ENCODE peak calls at places on chromosomes 2 and 18, in four cellular contexts. X, V, A and R are unnamed samples.
A peak's percentile ranks its signal among the peaks of the same experiment; 100 is the strongest.

GRCh38 chr2:226678422-226678821 is 121.2 kb downstream of the IRS1 start:
- DNase-seq in X (no peak), V (no peak), A (no peak), R (no peak)

GRCh38 chr2:149463328-149464002 is 124.1 kb downstream of the MMADHC start:
- DNase-seq in X (no peak), V (no peak), A (no peak), R (peak; percentile 15)

GRCh38 chr2:149062531-149062930 is 24.0 kb downstream of the LYPD6B start:
- DNase-seq in X (no peak), V (no peak), A (no peak), R (no peak)

GRCh38 chr2:138321458-138321857 is 180.1 kb upstream of the SPOPL start:
- DNase-seq in X (no peak), V (no peak), A (no peak), R (no peak)

GRCh38 chr2:71605173-71605641 is 151.8 kb downstream of the DYSF start:
- DNase-seq in X (no peak), V (no peak), A (no peak), R (no peak)

GRCh38 chr2:165725421-165725820 is 68.6 kb downstream of the GALNT3 start:
- DNase-seq in X (no peak), V (no peak), A (no peak), R (no peak)

GRCh38 chr18:57051586-57052044 is 95.3 kb upstream of the BOD1L2 start:
- DNase-seq in X (no peak), V (no peak), A (no peak), R (peak; percentile 47)

GRCh38 chr2:197934262-197934925 is 130.0 kb downstream of the PLCL1 start:
- DNase-seq in X (no peak), V (no peak), A (no peak), R (no peak)

GRCh38 chr2:147851244-147851930 is 6.6 kb downstream of the ACVR2A start:
- DNase-seq in X (no peak), V (no peak), A (no peak), R (no peak)

GRCh38 chr2:74735544-74735943 is 81.5 kb downstream of the SEMA4F start:
- DNase-seq in X (peak; percentile 43), V (no peak), A (no peak), R (no peak)
- H3K4me3 ChIP-seq in X (no peak overlapping the region), V (no peak overlapping the region), A (no peak overlapping the region), R (no peak overlapping the region)

DNA sequence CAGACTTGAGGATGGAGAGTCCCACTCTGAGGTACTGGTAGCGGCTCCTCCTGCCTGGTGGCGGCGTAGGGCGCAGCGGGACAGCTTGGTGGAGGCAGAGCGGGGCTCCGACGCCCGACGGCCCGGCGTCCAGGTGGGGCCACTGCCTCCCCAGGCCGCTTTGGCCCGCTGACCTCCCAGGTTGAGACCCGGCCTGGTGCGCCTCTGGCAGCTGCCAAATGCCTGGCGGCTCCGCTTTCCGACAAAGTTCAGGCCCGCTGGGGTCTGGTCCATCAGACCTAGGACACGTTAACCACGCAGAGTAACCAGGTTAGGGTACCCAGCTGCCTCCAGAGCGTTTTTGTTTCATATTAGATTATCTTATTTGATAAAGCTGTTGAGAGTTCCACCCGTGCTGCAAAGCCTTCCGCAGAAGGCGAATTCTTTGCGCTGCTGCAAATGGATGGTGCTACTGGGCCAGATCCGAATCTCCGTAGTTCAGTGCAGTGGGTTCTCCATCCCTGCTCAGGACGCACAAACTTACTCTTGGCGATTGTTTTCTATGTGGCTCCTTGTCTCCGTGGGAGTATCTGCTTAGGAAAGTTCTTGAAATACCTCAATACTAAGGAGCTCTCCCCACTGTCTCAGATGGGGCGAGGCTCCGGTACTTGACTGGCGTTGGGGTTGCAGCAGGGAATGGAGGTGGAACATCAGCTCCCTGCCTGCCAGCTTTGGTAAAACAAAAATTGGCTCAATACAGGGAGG is 405.9 kb downstream of the XIRP2 start:
- DNase-seq in X (peak; percentile 73), V (no peak), A (no peak), R (peak; percentile 4)
- TF ChIP-seq CTCF in X (peak; percentile 22), V (no peak), A (no peak), R (no peak)

GRCh38 chr18:50274941-50275340 is 6.4 kb downstream of the MBD1 start:
- DNase-seq in X (no peak), V (no peak), A (no peak), R (no peak)

GRCh38 chr18:50272593-50272992 is 6.3 kb upstream of the CFAP53 start:
- DNase-seq in X (no peak), V (no peak), A (no peak), R (no peak)

GRCh38 chr18:50275503-50276036 is 5.8 kb downstream of the MBD1 start:
- DNase-seq in X (no peak), V (no peak), A (no peak), R (no peak)

GRCh38 chr18:50273203-50274043 is 7.1 kb upstream of the CFAP53 start:
- DNase-seq in X (no peak), V (no peak), A (no peak), R (no peak)

DNA sequence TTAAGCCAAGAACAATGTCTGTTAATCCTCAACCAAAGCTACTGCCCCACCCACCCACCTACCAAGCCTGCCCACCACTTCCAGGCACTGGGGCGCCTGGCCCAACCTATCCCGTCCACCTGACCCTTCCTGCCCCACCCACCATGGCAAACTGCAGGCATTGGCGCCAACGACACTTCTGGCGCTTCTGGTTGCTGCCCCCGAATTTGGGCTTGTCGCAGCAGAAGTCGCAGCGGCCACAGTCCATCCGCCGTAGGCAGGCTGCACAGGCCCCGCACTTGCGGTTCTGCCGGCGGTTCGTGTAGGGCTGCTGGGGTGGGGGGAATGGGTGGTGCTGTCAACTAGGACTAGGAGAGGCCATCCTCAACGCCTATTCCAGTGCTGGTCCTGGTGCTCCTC is 7.3 kb downstream of the MBD1 start:
- DNase-seq in X (no peak), V (no peak), A (no peak), R (no peak)
- H3K36me3 ChIP-seq in X (peaks cover 8% of the 10 kb centered on the region), V (peaks cover 61% of the 10 kb centered on the region), A (peaks cover 98% of the 10 kb centered on the region), R (peaks cover 61% of the 10 kb centered on the region)

GRCh38 chr2:120821446-120822160 is 85.9 kb downstream of the GLI2 start:
- DNase-seq in X (no peak), V (no peak), A (no peak), R (no peak)
- H3K4me3 ChIP-seq in X (no peak overlapping the region), V (no peak overlapping the region), A (no peak overlapping the region), R (no peak overlapping the region)

GRCh38 chr2:2843969-2844548 is 513.0 kb upstream of the MYT1L start:
- DNase-seq in X (peak; percentile 58), V (no peak), A (no peak), R (no peak)
- TF ChIP-seq CTCF in X (peak; percentile 72), V (no peak), A (no peak), R (peak; percentile 46)

DNA sequence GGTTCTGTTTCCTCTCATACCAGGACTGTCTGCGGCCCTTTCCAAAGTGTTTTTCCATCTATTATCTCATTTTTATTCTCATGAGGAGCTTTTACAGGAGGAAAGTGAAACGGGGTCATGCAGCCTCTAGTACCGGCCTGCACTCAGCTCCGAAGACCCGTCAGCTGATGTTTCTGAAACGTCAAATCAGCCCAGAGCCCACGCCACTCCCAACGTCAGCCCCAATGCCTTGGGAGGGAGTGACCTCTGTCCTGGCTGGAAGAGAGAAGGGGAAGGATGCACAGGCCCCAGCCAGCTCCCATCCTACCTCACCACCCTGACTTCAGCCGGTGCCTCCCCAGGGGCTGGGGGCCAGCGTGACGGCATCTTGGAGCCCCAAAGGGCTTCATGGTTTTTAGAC is 58.5 kb downstream of the ADCY3 start:
- DNase-seq in X (no peak), V (no peak), A (no peak), R (no peak)
- H3K36me3 ChIP-seq in X (no peaks in the 10 kb centered on the region), V (no peaks in the 10 kb centered on the region), A (no peaks in the 10 kb centered on the region), R (peaks cover 4% of the 10 kb centered on the region)